ENCODE peak calls at places on chromosomes 3 and 15, in five cellular contexts. X is heart left ventricle, I is fibroblast of lung, U is kidney, O is GM23248. K is an unnamed sample.

GRCh38 chr15:65177901-65178300 is 7.2 kb downstream of the CLPX start:
- DNase-seq in X (no peak), I (no peak), U (no peak), O (peak; percentile 65), K (no peak)

GRCh38 chr3:72034956-72035355 is 250.0 kb upstream of the PROK2 start:
- DNase-seq in X (no peak), I (no peak), U (no peak), O (no peak), K (no peak)

GRCh38 chr3:139534444-139534812 is 5.1 kb downstream of the RBP1 start:
- DNase-seq in X (no peak), I (peak; percentile 94), U (no peak), O (peak; percentile 83), K (no peak)

GRCh38 chr3:10772230-10773161 is 43.5 kb upstream of the SLC6A11 start:
- DNase-seq in X (no peak), I (no peak), U (no peak), O (peak; percentile 13), K (no peak)

GRCh38 chr15:68536331-68537095 is 42.3 kb upstream of the CORO2B start:
- DNase-seq in X (no peak), I (peak; percentile 98), U (no peak), O (peak; percentile 96), K (no peak)

GRCh38 chr3:89145995-89146394 is 38.6 kb downstream of the EPHA3 start:
- DNase-seq in X (no peak), I (peak; percentile 92), U (no peak), O (peak; percentile 95), K (no peak)

GRCh38 chr3:11195721-11196332 is 41.5 kb downstream of the HRH1 start:
- DNase-seq in X (no peak), I (peak; percentile 68), U (no peak), O (peak; percentile 78), K (peak; percentile 61)

GRCh38 chr15:77025471-77025901 is 30.6 kb downstream of the PSTPIP1 start:
- DNase-seq in X (peak; percentile 2), I (no peak), U (no peak), O (no peak), K (peak; percentile 67)

GRCh38 chr3:100537646-100538338 is 45.4 kb downstream of the TMEM45A start:
- DNase-seq in X (no peak), I (no peak), U (no peak), O (no peak), K (no peak)

GRCh38 chr15:55715355-55716076 is 27.4 kb downstream of the PRTG start:
- DNase-seq in X (no peak), I (no peak), U (no peak), O (no peak), K (no peak)

GRCh38 chr3:13353936-13354542 is 66.1 kb downstream of the NUP210 start:
- DNase-seq in X (no peak), I (no peak), U (no peak), O (peak; percentile 57), K (no peak)

GRCh38 chr3:54458357-54458756 is 336.0 kb downstream of the CACNA2D3 start:
- DNase-seq in X (no peak), I (no peak), U (no peak), O (no peak), K (no peak)

GRCh38 chr3:108605028-108605427 is 15.5 kb downstream of the DZIP3 start:
- DNase-seq in X (no peak), I (no peak), U (no peak), O (no peak), K (no peak)

GRCh38 chr15:25684521-25685215 is 178.5 kb downstream of the ATP10A start:
- DNase-seq in X (no peak), I (peak; percentile 57), U (peak; percentile 75), O (peak; percentile 93), K (peak; percentile 78)

GRCh38 chr3:38627956-38628355 is 21.5 kb downstream of the SCN5A start:
- DNase-seq in X (no peak), I (no peak), U (no peak), O (peak; percentile 35), K (no peak)

GRCh38 chr3:11878837-11879236 is 32.2 kb upstream of the TAMM41 start:
- DNase-seq in X (no peak), I (no peak), U (no peak), O (no peak), K (no peak)

GRCh38 chr3:141052570-141053069 is 1.5 kb downstream of the SPSB4 start:
- DNase-seq in X (peak; percentile 68), I (no peak), U (no peak), O (no peak), K (no peak)

GRCh38 chr3:4523710-4524422 is 30.7 kb downstream of the ITPR1 start:
- DNase-seq in X (no peak), I (no peak), U (no peak), O (no peak), K (no peak)

GRCh38 chr3:101851072-101851471 is 1.8 kb downstream of the NFKBIZ start:
- DNase-seq in X (no peak), I (no peak), U (no peak), O (peak; percentile 49), K (no peak)

GRCh38 chr3:183252973-183253363 is at the start of gene B3GNT5:
- DNase-seq in X (peak; percentile 58), I (no peak), U (peak; percentile 81), O (no peak), K (no peak)

GRCh38 chr3:16516695-16517481 is 3.4 kb upstream of the RFTN1 start:
- DNase-seq in X (peak; percentile 40), I (peak; percentile 78), U (no peak), O (peak; percentile 74), K (no peak)

GRCh38 chr3:100159564-100160153 is 45.4 kb upstream of the FILIP1L start:
- DNase-seq in X (no peak), I (peak; percentile 44), U (no peak), O (peak; percentile 88), K (no peak)

GRCh38 chr15:64024172-64025050 is 21.9 kb downstream of the DAPK2 start:
- DNase-seq in X (no peak), I (no peak), U (no peak), O (peak; percentile 31), K (no peak)

GRCh38 chr3:127676921-127677351 is 4.2 kb downstream of the ABTB1 start:
- DNase-seq in X (no peak), I (no peak), U (peak; percentile 71), O (no peak), K (peak; percentile 61)

GRCh38 chr15:78319588-78319987 is 20.2 kb upstream of the SKIC8 start:
- DNase-seq in X (no peak), I (no peak), U (peak; percentile 61), O (no peak), K (peak; percentile 11)

GRCh38 chr15:78320173-78320572 is 20.0 kb upstream of the CRABP1 start:
- DNase-seq in X (no peak), I (no peak), U (peak; percentile 24), O (no peak), K (no peak)

GRCh38 chr15:78316211-78317077 is 17.0 kb upstream of the SKIC8 start:
- DNase-seq in X (no peak), I (no peak), U (no peak), O (no peak), K (no peak)

GRCh38 chr15:78315686-78316085 is 16.3 kb upstream of the SKIC8 start:
- DNase-seq in X (no peak), I (no peak), U (peak; percentile 48), O (no peak), K (peak; percentile 40)

DNA sequence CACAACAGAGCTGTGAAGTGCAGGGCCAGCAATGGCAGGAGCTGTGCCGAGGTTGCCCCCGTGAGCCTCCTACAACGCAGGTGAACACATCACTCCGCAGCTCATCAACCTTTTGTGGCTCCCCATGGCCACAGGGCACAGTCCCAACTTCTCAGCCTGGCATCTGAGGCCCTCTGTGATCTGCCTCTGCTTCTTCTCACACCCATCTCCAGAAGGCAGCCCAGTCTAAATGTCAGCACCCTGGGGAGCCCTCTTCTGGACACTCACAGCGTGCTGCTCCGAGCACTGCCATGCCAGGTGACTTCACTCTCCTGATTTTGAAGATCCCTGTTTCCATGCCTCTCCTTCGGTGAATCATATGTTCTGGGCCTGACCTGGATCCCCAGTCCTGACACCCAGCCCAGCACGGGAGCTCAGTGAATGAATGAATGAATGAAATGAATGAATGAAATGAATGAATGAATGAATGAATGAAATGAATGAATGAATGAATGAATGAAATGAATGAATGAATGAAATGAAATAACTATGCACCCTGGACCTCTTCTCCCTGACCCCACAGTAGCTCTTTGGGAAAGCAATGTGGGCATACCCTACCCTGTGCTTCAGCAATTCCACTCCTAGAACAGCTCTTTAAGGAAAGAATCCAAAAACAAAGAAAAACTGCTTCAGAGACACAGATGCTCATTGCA is 17.9 kb upstream of the SKIC8 start:
- DNase-seq in X (peak; percentile 33), I (peak; percentile 12), U (peak; percentile 32), O (peak; percentile 27), K (no peak)
- H3K27ac ChIP-seq in X (no peak overlapping the region), I (no peak overlapping the region), U (no peak overlapping the region), O (no peak overlapping the region), K (no peak overlapping the region)

GRCh38 chr15:89118481-89118989 is 30.3 kb downstream of the ABHD2 start:
- DNase-seq in X (no peak), I (no peak), U (no peak), O (no peak), K (no peak)
- H3K4me1 ChIP-seq in X (peaks cover 61% of the 10 kb centered on the region), I (peaks cover 8% of the 10 kb centered on the region), U (no peaks in the 10 kb centered on the region), O (peaks cover 12% of the 10 kb centered on the region), K (peaks cover 11% of the 10 kb centered on the region)

GRCh38 chr3:170565495-170565894 is 20.4 kb downstream of the SLC7A14 start:
- DNase-seq in X (no peak), I (no peak), U (no peak), O (no peak), K (no peak)

GRCh38 chr3:170562080-170562479 is 23.8 kb downstream of the SLC7A14 start:
- DNase-seq in X (no peak), I (no peak), U (no peak), O (no peak), K (no peak)

GRCh38 chr3:170566413-170566812 is 19.5 kb downstream of the SLC7A14 start:
- DNase-seq in X (no peak), I (no peak), U (no peak), O (no peak), K (no peak)

GRCh38 chr3:170564664-170565063 is 21.2 kb downstream of the SLC7A14 start:
- DNase-seq in X (no peak), I (no peak), U (no peak), O (no peak), K (no peak)

DNA sequence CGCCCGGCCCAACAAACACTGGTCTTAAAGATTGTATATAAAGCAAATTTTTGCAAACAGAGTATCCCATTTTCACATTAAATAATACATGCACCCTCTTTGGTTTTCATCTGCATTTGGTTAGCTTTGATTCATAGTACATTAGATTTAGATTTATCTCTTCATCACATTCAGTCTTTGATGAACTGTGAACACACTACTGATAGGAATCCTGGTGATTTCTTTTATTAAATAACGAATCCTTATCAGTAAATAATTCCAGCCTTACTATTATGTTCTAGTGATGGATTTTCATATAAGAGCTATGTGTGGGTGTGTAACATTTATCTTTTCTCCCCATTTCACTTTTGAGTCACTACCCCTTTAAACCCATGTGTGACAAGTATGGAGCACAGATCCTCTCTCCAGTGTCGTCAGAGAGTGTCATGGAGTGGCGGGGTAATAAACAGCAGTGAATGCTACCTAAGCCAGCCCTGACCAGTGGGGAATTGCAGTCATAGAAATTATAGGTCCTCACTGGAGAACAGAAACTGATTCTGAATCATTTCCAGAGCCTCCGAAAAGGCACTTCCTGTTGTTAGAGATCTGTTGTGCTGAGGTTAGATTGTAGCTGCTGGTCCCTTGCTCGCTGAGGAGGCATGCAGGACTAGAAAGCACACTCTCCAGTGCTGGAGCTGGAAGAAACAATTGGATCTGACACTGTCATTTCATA is 22.0 kb downstream of the SLC7A14 start:
- DNase-seq in X (no peak), I (peak; percentile 47), U (no peak), O (peak; percentile 71), K (no peak)
- H3K4me3 ChIP-seq in X (no peak overlapping the region), I (no peak overlapping the region), U (no peak overlapping the region), O (peak overlapping the region; percentile 53), K (no peak overlapping the region)

GRCh38 chr15:44208956-44209355 is 13.9 kb upstream of the FRMD5 start:
- DNase-seq in X (no peak), I (no peak), U (no peak), O (no peak), K (no peak)

GRCh38 chr15:44207643-44208042 is 12.6 kb upstream of the FRMD5 start:
- DNase-seq in X (no peak), I (peak; percentile 58), U (no peak), O (peak; percentile 75), K (no peak)
- H3K27ac ChIP-seq in X (no peak overlapping the region), I (no peak overlapping the region), U (no peak overlapping the region), O (no peak overlapping the region), K (no peak overlapping the region)

K was measured in aorta.